ENCODE peak calls at places on chromosomes 6 and 20, in six cellular contexts. M, O, H, K, R and F are unnamed samples.

GRCh38 chr6:26087284-26088115 is at the start of gene HFE:
- DNase-seq in M (peak; percentile 53), O (no peak), H (peak; percentile 70), K (no peak), R (peak; percentile 50), F (peak; percentile 27)

GRCh38 chr6:111662192-111662793 is 56.6 kb upstream of the TRAF3IP2 start:
- DNase-seq in M (no peak), O (no peak), H (no peak), K (no peak), R (no peak), F (no peak)

GRCh38 chr6:21003780-21004541 is 469.7 kb downstream of the CDKAL1 start:
- DNase-seq in M (peak; percentile 38), O (no peak), H (no peak), K (no peak), R (peak; percentile 70), F (peak; percentile 29)

GRCh38 chr6:35494161-35494563 is 2.7 kb downstream of the TEAD3 start:
- DNase-seq in M (no peak), O (no peak), H (peak; percentile 70), K (no peak), R (no peak), F (no peak)

GRCh38 chr20:63082308-63082938 is 75.7 kb upstream of the BHLHE23 start:
- DNase-seq in M (peak; percentile 48), O (no peak), H (no peak), K (peak; percentile 80), R (no peak), F (peak; percentile 81)

GRCh38 chr20:62148908-62149314 is 5.3 kb downstream of the SS18L1 start:
- DNase-seq in M (no peak), O (no peak), H (no peak), K (no peak), R (no peak), F (no peak)

GRCh38 chr20:34525709-34526416 is 9.6 kb downstream of the DYNLRB1 start:
- DNase-seq in M (peak; percentile 98), O (no peak), H (peak; percentile 81), K (no peak), R (no peak), F (no peak)

GRCh38 chr6:116535109-116535508 is 10.4 kb downstream of the TRAPPC3L start:
- DNase-seq in M (no peak), O (no peak), H (no peak), K (no peak), R (no peak), F (no peak)

GRCh38 chr6:144410059-144410458 is 124.9 kb downstream of the UTRN start:
- DNase-seq in M (no peak), O (no peak), H (no peak), K (no peak), R (no peak), F (no peak)

GRCh38 chr20:40606660-40607059 is 82.4 kb downstream of the MAFB start:
- DNase-seq in M (no peak), O (no peak), H (no peak), K (no peak), R (no peak), F (no peak)

GRCh38 chr20:5729348-5729747 is 20.9 kb upstream of the SHLD1 start:
- DNase-seq in M (peak; percentile 70), O (no peak), H (no peak), K (no peak), R (no peak), F (no peak)

GRCh38 chr20:62824476-62825287 is 7.8 kb downstream of the COL9A3 start:
- DNase-seq in M (no peak), O (no peak), H (peak; percentile 47), K (peak; percentile 68), R (no peak), F (no peak)

GRCh38 chr20:46255440-46256104 is 52.7 kb downstream of the CDH22 start:
- DNase-seq in M (peak; percentile 89), O (no peak), H (peak; percentile 69), K (peak; percentile 50), R (no peak), F (no peak)

GRCh38 chr20:50600281-50600895 is 90.2 kb downstream of the PTPN1 start:
- DNase-seq in M (no peak), O (no peak), H (no peak), K (no peak), R (no peak), F (no peak)

GRCh38 chr6:72787521-72788031 is 165.7 kb downstream of the KCNQ5 start:
- DNase-seq in M (peak; percentile 92), O (no peak), H (no peak), K (no peak), R (no peak), F (no peak)

GRCh38 chr6:117677553-117678131 is 2.4 kb downstream of the NUS1 start:
- DNase-seq in M (peak; percentile 50), O (no peak), H (no peak), K (no peak), R (no peak), F (no peak)

GRCh38 chr6:109676724-109677123 is 14.3 kb downstream of the AK9 start:
- DNase-seq in M (no peak), O (no peak), H (no peak), K (no peak), R (no peak), F (no peak)

GRCh38 chr6:34742094-34742493 is 15.2 kb upstream of the SNRPC start:
- DNase-seq in M (no peak), O (no peak), H (no peak), K (no peak), R (no peak), F (no peak)

GRCh38 chr6:22727709-22728108 is 158.3 kb downstream of the HDGFL1 start:
- DNase-seq in M (no peak), O (no peak), H (no peak), K (no peak), R (no peak), F (no peak)

GRCh38 chr6:56334937-56335336 is 87.6 kb upstream of the COL21A1 start:
- DNase-seq in M (peak; percentile 73), O (no peak), H (no peak), K (no peak), R (no peak), F (no peak)

GRCh38 chr6:70108230-70108629 is 194.7 kb downstream of the COL9A1 start:
- DNase-seq in M (peak; percentile 33), O (no peak), H (no peak), K (peak; percentile 26), R (no peak), F (peak; percentile 27)